ENCODE peak calls at places on chromosomes 2 and 18, in six cellular contexts. One of them, this sample, is unnamed.

GRCh38 chr2:176680916-176681315 is 411.7 kb downstream of the MTX2 start:
- DNase-seq in mesenchymal stem cell: no peak
- DNase-seq in H1: no peak
- DNase-seq in mesendoderm: no peak
- DNase-seq in IMR-90: peak
- DNase-seq in H9: no peak
- DNase-seq in this sample: no peak

GRCh38 chr18:389658-390357 is 110.7 kb downstream of the COLEC12 start:
- DNase-seq in mesendoderm: peak
- DNase-seq in IMR-90: peak
- DNase-seq in H9: peak
- DNase-seq in mesenchymal stem cell: peak
- DNase-seq in H1: no peak
- DNase-seq in this sample: no peak

GRCh38 chr2:200239216-200239615 is 67.3 kb upstream of the SPATS2L start:
- DNase-seq in IMR-90: no peak
- DNase-seq in H1: no peak
- DNase-seq in H9: no peak
- DNase-seq in mesendoderm: peak
- DNase-seq in mesenchymal stem cell: peak
- DNase-seq in this sample: peak

GRCh38 chr2:44582363-44583008 is 220.7 kb downstream of the CAMKMT start:
- DNase-seq in H1: no peak
- DNase-seq in mesendoderm: no peak
- DNase-seq in IMR-90: peak
- DNase-seq in H9: no peak
- DNase-seq in mesenchymal stem cell: no peak
- DNase-seq in this sample: no peak

GRCh38 chr2:97733341-97734035 is 20.1 kb downstream of the ZAP70 start:
- DNase-seq in mesenchymal stem cell: no peak
- DNase-seq in H9: no peak
- DNase-seq in IMR-90: no peak
- DNase-seq in H1: no peak
- DNase-seq in mesendoderm: no peak
- DNase-seq in this sample: no peak

GRCh38 chr18:50706199-50706598 is 113.6 kb downstream of the MRO start:
- DNase-seq in IMR-90: no peak
- DNase-seq in mesenchymal stem cell: no peak
- DNase-seq in H9: no peak
- DNase-seq in H1: no peak
- DNase-seq in mesendoderm: no peak
- DNase-seq in this sample: no peak

GRCh38 chr2:114089636-114090325 is 199.9 kb downstream of the ACTR3 start:
- DNase-seq in mesendoderm: peak
- DNase-seq in H9: no peak
- DNase-seq in IMR-90: no peak
- DNase-seq in H1: no peak
- DNase-seq in mesenchymal stem cell: no peak
- DNase-seq in this sample: no peak

GRCh38 chr2:173264603-173265366 is 89.9 kb upstream of the CDCA7 start:
- DNase-seq in IMR-90: no peak
- DNase-seq in mesendoderm: peak
- DNase-seq in H9: peak
- DNase-seq in mesenchymal stem cell: no peak
- DNase-seq in H1: no peak
- DNase-seq in this sample: no peak

GRCh38 chr2:102033028-102033749 is 41.4 kb downstream of the IL1R2 start:
- DNase-seq in H9: no peak
- DNase-seq in IMR-90: peak
- DNase-seq in H1: no peak
- DNase-seq in mesendoderm: peak
- DNase-seq in mesenchymal stem cell: peak
- DNase-seq in this sample: no peak

GRCh38 chr2:212364106-212364505 is 174.5 kb downstream of the ERBB4 start:
- DNase-seq in mesenchymal stem cell: peak
- DNase-seq in IMR-90: no peak
- DNase-seq in H9: no peak
- DNase-seq in mesendoderm: no peak
- DNase-seq in H1: no peak
- DNase-seq in this sample: no peak

GRCh38 chr2:197167608-197168287 is 142.8 kb downstream of the ANKRD44 start:
- DNase-seq in H9: no peak
- DNase-seq in H1: no peak
- DNase-seq in mesenchymal stem cell: no peak
- DNase-seq in mesendoderm: no peak
- DNase-seq in IMR-90: no peak
- DNase-seq in this sample: no peak

GRCh38 chr2:106108351-106108750 is 85.8 kb downstream of the UXS1 start:
- DNase-seq in mesendoderm: no peak
- DNase-seq in mesenchymal stem cell: no peak
- DNase-seq in IMR-90: peak
- DNase-seq in H1: no peak
- DNase-seq in H9: no peak
- DNase-seq in this sample: no peak

GRCh38 chr2:202944403-202944802 is 32.3 kb downstream of the CARF start:
- DNase-seq in H1: no peak
- DNase-seq in IMR-90: peak
- DNase-seq in mesenchymal stem cell: no peak
- DNase-seq in mesendoderm: no peak
- DNase-seq in H9: no peak
- DNase-seq in this sample: no peak

GRCh38 chr2:202945497-202945896 is 33.4 kb downstream of the CARF start:
- DNase-seq in IMR-90: no peak
- DNase-seq in mesendoderm: no peak
- DNase-seq in H9: no peak
- DNase-seq in mesenchymal stem cell: no peak
- DNase-seq in H1: no peak
- DNase-seq in this sample: no peak

GRCh38 chr2:202950592-202950991 is 38.5 kb downstream of the CARF start:
- DNase-seq in IMR-90: peak
- DNase-seq in mesendoderm: no peak
- DNase-seq in mesenchymal stem cell: peak
- DNase-seq in H9: no peak
- DNase-seq in H1: no peak
- DNase-seq in this sample: no peak

GRCh38 chr2:202941771-202942170 is 29.7 kb downstream of the CARF start:
- DNase-seq in mesenchymal stem cell: no peak
- DNase-seq in H1: no peak
- DNase-seq in IMR-90: peak
- DNase-seq in H9: no peak
- DNase-seq in mesendoderm: peak
- DNase-seq in this sample: no peak

DNA sequence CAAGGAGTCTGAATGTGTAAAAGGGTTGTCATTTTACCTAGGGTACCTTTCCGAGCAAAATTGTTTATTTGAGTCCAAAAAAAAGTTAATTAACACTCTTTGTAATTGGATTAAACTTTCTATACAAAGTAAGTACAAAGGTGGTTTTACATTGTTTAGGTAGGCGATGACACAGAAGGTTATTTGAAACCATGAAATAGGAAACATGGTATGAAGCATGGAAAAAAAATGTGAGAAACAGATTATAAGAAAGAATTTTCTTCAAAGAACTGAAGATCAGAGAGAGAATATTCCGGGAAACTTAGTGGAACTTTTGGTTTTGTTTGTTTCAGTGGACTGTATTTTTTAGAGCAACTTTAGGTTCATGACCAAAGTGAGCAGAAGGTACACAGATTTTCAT is 32.7 kb downstream of the CARF start:
- DNase-seq in H9: no peak
- DNase-seq in H1: no peak
- DNase-seq in IMR-90: peak
- DNase-seq in mesendoderm: no peak
- DNase-seq in mesenchymal stem cell: no peak
- DNase-seq in this sample: no peak
- H3K27ac ChIP-seq in H9: no peak
- H3K27ac ChIP-seq in H1: no peak
- H3K27ac ChIP-seq in IMR-90: no peak
- H3K27ac ChIP-seq in mesendoderm: no peak
- H3K27ac ChIP-seq in mesenchymal stem cell: peak
- H3K27ac ChIP-seq in this sample: no peak

DNA sequence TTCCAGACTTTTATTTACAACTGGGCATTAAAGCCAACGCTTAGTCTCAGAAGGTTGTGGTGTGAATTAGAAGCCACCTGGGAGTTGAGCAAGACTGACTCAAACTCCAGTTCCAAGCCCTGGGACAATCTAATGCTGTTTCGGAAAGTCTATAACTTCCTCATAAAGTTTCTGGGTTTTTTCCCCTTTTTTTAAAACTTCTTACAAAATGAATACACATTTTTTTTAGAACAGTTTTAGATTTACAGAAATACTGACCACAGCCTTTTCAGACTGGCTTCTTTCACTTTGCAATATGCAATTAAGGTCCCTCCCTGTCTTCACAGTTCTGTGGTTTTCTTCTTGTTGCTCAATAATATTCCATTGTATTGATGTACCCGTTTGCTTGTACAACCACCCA is 115.9 kb upstream of the TWIST2 start:
- DNase-seq in IMR-90: no peak
- DNase-seq in H1: no peak
- DNase-seq in mesenchymal stem cell: no peak
- DNase-seq in H9: no peak
- DNase-seq in mesendoderm: no peak
- DNase-seq in this sample: no peak
- H2BK15ac ChIP-seq in IMR-90: no peak
- H2BK15ac ChIP-seq in H1: no peak
- H2BK15ac ChIP-seq in mesenchymal stem cell: no peak
- H2BK15ac ChIP-seq in H9: no peak
- H2BK15ac ChIP-seq in mesendoderm: no peak
- H2BK15ac ChIP-seq in this sample: no peak

GRCh38 chr2:203562283-203562682 is 27.2 kb upstream of the RAPH1 start:
- DNase-seq in IMR-90: peak
- DNase-seq in H9: no peak
- DNase-seq in mesendoderm: no peak
- DNase-seq in mesenchymal stem cell: peak
- DNase-seq in H1: no peak
- DNase-seq in this sample: no peak
- H3K27ac ChIP-seq in IMR-90: peak
- H3K27ac ChIP-seq in H9: no peak
- H3K27ac ChIP-seq in mesendoderm: no peak
- H3K27ac ChIP-seq in mesenchymal stem cell: no peak
- H3K27ac ChIP-seq in H1: no peak
- H3K27ac ChIP-seq in this sample: no peak

GRCh38 chr18:54806526-54806925 is 21.8 kb upstream of the RAB27B start:
- DNase-seq in IMR-90: peak
- DNase-seq in H1: no peak
- DNase-seq in mesenchymal stem cell: peak
- DNase-seq in mesendoderm: no peak
- DNase-seq in H9: no peak
- DNase-seq in this sample: no peak
- H2BK15ac ChIP-seq in IMR-90: no peak
- H2BK15ac ChIP-seq in H1: no peak
- H2BK15ac ChIP-seq in mesenchymal stem cell: no peak
- H2BK15ac ChIP-seq in mesendoderm: no peak
- H2BK15ac ChIP-seq in H9: no peak
- H2BK15ac ChIP-seq in this sample: no peak

DNA sequence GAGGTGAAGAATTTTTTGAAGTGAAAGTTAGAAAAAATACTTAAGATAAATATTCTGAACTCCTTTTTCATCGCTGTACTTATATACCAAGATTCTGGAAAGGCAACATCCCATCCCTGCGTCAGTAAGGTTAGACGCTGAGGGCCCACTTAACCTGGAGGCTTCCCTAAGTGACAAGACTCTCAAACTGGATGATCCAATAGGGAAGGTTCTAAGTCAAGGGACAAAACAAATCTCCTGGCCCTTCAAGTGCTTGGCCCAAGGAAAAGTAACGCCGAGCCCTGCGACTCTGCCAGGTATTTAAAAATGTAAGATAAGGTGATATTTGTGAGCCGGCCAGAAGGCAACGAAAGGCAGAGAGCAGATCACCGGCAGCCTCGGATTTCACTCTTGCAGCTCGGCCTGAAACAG is 1.3 kb downstream of the STK39 start:
- DNase-seq in IMR-90: no peak
- DNase-seq in mesendoderm: peak
- DNase-seq in H1: no peak
- DNase-seq in mesenchymal stem cell: peak
- DNase-seq in H9: no peak
- DNase-seq in this sample: peak
- H3K27ac ChIP-seq in IMR-90: peak
- H3K27ac ChIP-seq in mesendoderm: no peak
- H3K27ac ChIP-seq in H1: no peak
- H3K27ac ChIP-seq in mesenchymal stem cell: peak
- H3K27ac ChIP-seq in H9: no peak
- H3K27ac ChIP-seq in this sample: no peak